ENCODE peak calls at places on chromosome 14, in eight cellular contexts. One of them, this sample, is unnamed. For H3K4me1, the result is how much of the 10 kb centered on the place peaks cover.

GRCh38 chr14:32366995-32367394 is 37.9 kb downstream of the AKAP6 start:
- DNase-seq in GM23248: peak
- DNase-seq in Peyer's patch: no peak
- DNase-seq in breast epithelium: no peak
- DNase-seq in left ventricle myocardium inferior: no peak
- DNase-seq in sigmoid colon: no peak
- DNase-seq in mammary epithelial cell: no peak
- DNase-seq in endothelial cell of umbilical vein: no peak
- DNase-seq in this sample: no peak

GRCh38 chr14:65290830-65291229 is 121.7 kb upstream of the FUT8 start:
- DNase-seq in GM23248: peak
- DNase-seq in Peyer's patch: no peak
- DNase-seq in breast epithelium: no peak
- DNase-seq in left ventricle myocardium inferior: no peak
- DNase-seq in sigmoid colon: no peak
- DNase-seq in mammary epithelial cell: peak
- DNase-seq in endothelial cell of umbilical vein: peak
- DNase-seq in this sample: no peak

GRCh38 chr14:50215416-50215815 is 16.0 kb downstream of the SOS2 start:
- DNase-seq in GM23248: no peak
- DNase-seq in Peyer's patch: no peak
- DNase-seq in breast epithelium: no peak
- DNase-seq in left ventricle myocardium inferior: no peak
- DNase-seq in sigmoid colon: no peak
- DNase-seq in mammary epithelial cell: no peak
- DNase-seq in endothelial cell of umbilical vein: no peak
- DNase-seq in this sample: no peak

GRCh38 chr14:30153662-30154061 is 226.0 kb upstream of the PRKD1 start:
- DNase-seq in GM23248: no peak
- DNase-seq in Peyer's patch: no peak
- DNase-seq in breast epithelium: no peak
- DNase-seq in left ventricle myocardium inferior: no peak
- DNase-seq in sigmoid colon: no peak
- DNase-seq in mammary epithelial cell: no peak
- DNase-seq in endothelial cell of umbilical vein: no peak
- DNase-seq in this sample: no peak

GRCh38 chr14:67987596-67987995 is 168.0 kb downstream of the RAD51B start:
- DNase-seq in GM23248: peak
- DNase-seq in Peyer's patch: no peak
- DNase-seq in breast epithelium: peak
- DNase-seq in left ventricle myocardium inferior: no peak
- DNase-seq in sigmoid colon: no peak
- DNase-seq in mammary epithelial cell: peak
- DNase-seq in endothelial cell of umbilical vein: no peak
- DNase-seq in this sample: no peak

GRCh38 chr14:24353551-24354529 is 14.0 kb upstream of the RIPK3 start:
- DNase-seq in GM23248: peak
- DNase-seq in Peyer's patch: peak
- DNase-seq in breast epithelium: no peak
- DNase-seq in left ventricle myocardium inferior: no peak
- DNase-seq in sigmoid colon: no peak
- DNase-seq in mammary epithelial cell: peak
- DNase-seq in endothelial cell of umbilical vein: no peak
- DNase-seq in this sample: no peak

GRCh38 chr14:92408186-92408585 is 85.2 kb downstream of the SLC24A4 start:
- DNase-seq in GM23248: peak
- DNase-seq in Peyer's patch: no peak
- DNase-seq in breast epithelium: no peak
- DNase-seq in left ventricle myocardium inferior: no peak
- DNase-seq in sigmoid colon: no peak
- DNase-seq in mammary epithelial cell: peak
- DNase-seq in endothelial cell of umbilical vein: peak
- DNase-seq in this sample: no peak

GRCh38 chr14:72451081-72451972 is 442.6 kb downstream of the DPF3 start:
- DNase-seq in GM23248: no peak
- DNase-seq in Peyer's patch: peak
- DNase-seq in breast epithelium: no peak
- DNase-seq in left ventricle myocardium inferior: no peak
- DNase-seq in sigmoid colon: no peak
- DNase-seq in mammary epithelial cell: no peak
- DNase-seq in endothelial cell of umbilical vein: no peak
- DNase-seq in this sample: peak

GRCh38 chr14:70654609-70655008 is 12.9 kb downstream of the TTC9 start:
- DNase-seq in GM23248: no peak
- DNase-seq in Peyer's patch: no peak
- DNase-seq in breast epithelium: no peak
- DNase-seq in left ventricle myocardium inferior: no peak
- DNase-seq in sigmoid colon: no peak
- DNase-seq in mammary epithelial cell: no peak
- DNase-seq in endothelial cell of umbilical vein: no peak
- DNase-seq in this sample: peak

GRCh38 chr14:78083837-78084236 is 86.3 kb upstream of the NRXN3 start:
- DNase-seq in GM23248: peak
- DNase-seq in Peyer's patch: no peak
- DNase-seq in breast epithelium: no peak
- DNase-seq in left ventricle myocardium inferior: no peak
- DNase-seq in sigmoid colon: no peak
- DNase-seq in mammary epithelial cell: no peak
- DNase-seq in endothelial cell of umbilical vein: no peak
- DNase-seq in this sample: no peak

GRCh38 chr14:56153271-56153670 is 35.1 kb downstream of the PELI2 start:
- DNase-seq in GM23248: no peak
- DNase-seq in Peyer's patch: no peak
- DNase-seq in breast epithelium: no peak
- DNase-seq in left ventricle myocardium inferior: no peak
- DNase-seq in sigmoid colon: no peak
- DNase-seq in mammary epithelial cell: no peak
- DNase-seq in endothelial cell of umbilical vein: peak
- DNase-seq in this sample: no peak

GRCh38 chr14:77406718-77407117 is 16.6 kb downstream of the NOXRED1 start:
- DNase-seq in GM23248: no peak
- DNase-seq in Peyer's patch: no peak
- DNase-seq in breast epithelium: no peak
- DNase-seq in left ventricle myocardium inferior: no peak
- DNase-seq in sigmoid colon: no peak
- DNase-seq in mammary epithelial cell: no peak
- DNase-seq in endothelial cell of umbilical vein: no peak
- DNase-seq in this sample: no peak

GRCh38 chr14:42510071-42510470 is 903.4 kb downstream of the LRFN5 start:
- DNase-seq in GM23248: no peak
- DNase-seq in Peyer's patch: no peak
- DNase-seq in breast epithelium: no peak
- DNase-seq in left ventricle myocardium inferior: no peak
- DNase-seq in sigmoid colon: no peak
- DNase-seq in mammary epithelial cell: no peak
- DNase-seq in endothelial cell of umbilical vein: no peak
- DNase-seq in this sample: no peak

GRCh38 chr14:81676879-81677278 is 143.2 kb upstream of the SEL1L start:
- DNase-seq in GM23248: no peak
- DNase-seq in Peyer's patch: no peak
- DNase-seq in breast epithelium: no peak
- DNase-seq in left ventricle myocardium inferior: no peak
- DNase-seq in sigmoid colon: no peak
- DNase-seq in mammary epithelial cell: no peak
- DNase-seq in endothelial cell of umbilical vein: no peak
- DNase-seq in this sample: no peak

GRCh38 chr14:88831285-88831684 is 6.8 kb downstream of the TTC8 start:
- DNase-seq in GM23248: peak
- DNase-seq in Peyer's patch: no peak
- DNase-seq in breast epithelium: peak
- DNase-seq in left ventricle myocardium inferior: no peak
- DNase-seq in sigmoid colon: no peak
- DNase-seq in mammary epithelial cell: peak
- DNase-seq in endothelial cell of umbilical vein: peak
- DNase-seq in this sample: no peak
- H3K4me1 ChIP-seq in GM23248: half or more
- H3K4me1 ChIP-seq in Peyer's patch: under half
- H3K4me1 ChIP-seq in breast epithelium: under half
- H3K4me1 ChIP-seq in left ventricle myocardium inferior: under half
- H3K4me1 ChIP-seq in sigmoid colon: half or more
- H3K4me1 ChIP-seq in mammary epithelial cell: under half
- H3K4me1 ChIP-seq in endothelial cell of umbilical vein: under half
- H3K4me1 ChIP-seq in this sample: under half

GRCh38 chr14:104894331-104895206 is 29.5 kb downstream of the CEP170B start:
- DNase-seq in GM23248: no peak
- DNase-seq in Peyer's patch: no peak
- DNase-seq in breast epithelium: no peak
- DNase-seq in left ventricle myocardium inferior: peak
- DNase-seq in sigmoid colon: peak
- DNase-seq in mammary epithelial cell: no peak
- DNase-seq in endothelial cell of umbilical vein: peak
- DNase-seq in this sample: no peak

GRCh38 chr14:104897286-104898194 is 27.1 kb upstream of the PLD4 start:
- DNase-seq in GM23248: no peak
- DNase-seq in Peyer's patch: peak
- DNase-seq in breast epithelium: no peak
- DNase-seq in left ventricle myocardium inferior: no peak
- DNase-seq in sigmoid colon: peak
- DNase-seq in mammary epithelial cell: no peak
- DNase-seq in endothelial cell of umbilical vein: no peak
- DNase-seq in this sample: no peak

GRCh38 chr14:104898195-104898558 is 26.5 kb upstream of the PLD4 start:
- DNase-seq in GM23248: no peak
- DNase-seq in Peyer's patch: no peak
- DNase-seq in breast epithelium: no peak
- DNase-seq in left ventricle myocardium inferior: no peak
- DNase-seq in sigmoid colon: no peak
- DNase-seq in mammary epithelial cell: no peak
- DNase-seq in endothelial cell of umbilical vein: no peak
- DNase-seq in this sample: no peak

GRCh38 chr14:104895207-104895785 is 29.4 kb upstream of the PLD4 start:
- DNase-seq in GM23248: no peak
- DNase-seq in Peyer's patch: no peak
- DNase-seq in breast epithelium: no peak
- DNase-seq in left ventricle myocardium inferior: peak
- DNase-seq in sigmoid colon: no peak
- DNase-seq in mammary epithelial cell: no peak
- DNase-seq in endothelial cell of umbilical vein: no peak
- DNase-seq in this sample: no peak

GRCh38 chr14:104895786-104896642 is 28.7 kb upstream of the PLD4 start:
- DNase-seq in GM23248: peak
- DNase-seq in Peyer's patch: peak
- DNase-seq in breast epithelium: no peak
- DNase-seq in left ventricle myocardium inferior: peak
- DNase-seq in sigmoid colon: peak
- DNase-seq in mammary epithelial cell: no peak
- DNase-seq in endothelial cell of umbilical vein: no peak
- DNase-seq in this sample: no peak
- H3K27ac ChIP-seq in GM23248: no peak
- H3K27ac ChIP-seq in Peyer's patch: no peak
- H3K27ac ChIP-seq in breast epithelium: peak
- H3K27ac ChIP-seq in left ventricle myocardium inferior: no peak
- H3K27ac ChIP-seq in sigmoid colon: no peak
- H3K27ac ChIP-seq in mammary epithelial cell: no peak
- H3K27ac ChIP-seq in endothelial cell of umbilical vein: no peak
- H3K27ac ChIP-seq in this sample: no peak

GRCh38 chr14:63295991-63296630 is 22.6 kb downstream of the GPHB5 start:
- DNase-seq in GM23248: peak
- DNase-seq in Peyer's patch: no peak
- DNase-seq in breast epithelium: no peak
- DNase-seq in left ventricle myocardium inferior: no peak
- DNase-seq in sigmoid colon: no peak
- DNase-seq in mammary epithelial cell: no peak
- DNase-seq in endothelial cell of umbilical vein: peak
- DNase-seq in this sample: no peak
- H3K4me1 ChIP-seq in GM23248: under half
- H3K4me1 ChIP-seq in Peyer's patch: under half
- H3K4me1 ChIP-seq in breast epithelium: under half
- H3K4me1 ChIP-seq in left ventricle myocardium inferior: under half
- H3K4me1 ChIP-seq in sigmoid colon: under half
- H3K4me1 ChIP-seq in mammary epithelial cell: under half
- H3K4me1 ChIP-seq in endothelial cell of umbilical vein: under half
- H3K4me1 ChIP-seq in this sample: under half

GRCh38 chr14:102264775-102265174 is 40.2 kb downstream of the MOK start:
- DNase-seq in GM23248: no peak
- DNase-seq in Peyer's patch: no peak
- DNase-seq in breast epithelium: no peak
- DNase-seq in left ventricle myocardium inferior: peak
- DNase-seq in sigmoid colon: no peak
- DNase-seq in mammary epithelial cell: no peak
- DNase-seq in endothelial cell of umbilical vein: no peak
- DNase-seq in this sample: no peak
- H3K27ac ChIP-seq in GM23248: no peak
- H3K27ac ChIP-seq in Peyer's patch: no peak
- H3K27ac ChIP-seq in breast epithelium: no peak
- H3K27ac ChIP-seq in left ventricle myocardium inferior: peak
- H3K27ac ChIP-seq in sigmoid colon: no peak
- H3K27ac ChIP-seq in mammary epithelial cell: peak
- H3K27ac ChIP-seq in endothelial cell of umbilical vein: no peak
- H3K27ac ChIP-seq in this sample: no peak